ENCODE peak calls at places on chromosomes 2 and 18, in nine cellular contexts. D is adrenal gland, K is neural progenitor cell, X is transverse colon, I is GM23338, C is ovary, O is suprapubic skin, H is psoas muscle, P is left ventricle myocardium inferior. N is an unnamed sample. For H3K36me3, the result is how much of the 10 kb centered on the place peaks cover.

GRCh38 chr2:192978317-192978874 is 783.7 kb upstream of the TMEFF2 start:
- DNase-seq in D (no peak), K (no peak), X (no peak), I (no peak), C (no peak), O (no peak), H (no peak), P (no peak), N (no peak)

GRCh38 chr2:15845737-15846405 is 94.5 kb upstream of the MYCN start:
- DNase-seq in D (no peak), K (no peak), X (no peak), I (no peak), C (no peak), O (no peak), H (no peak), P (no peak), N (no peak)

GRCh38 chr2:67652679-67653078 is 255.5 kb downstream of the ETAA1 start:
- DNase-seq in D (no peak), K (no peak), X (no peak), I (no peak), C (no peak), O (no peak), H (no peak), P (no peak), N (no peak)

GRCh38 chr18:54358495-54358793 is 738 bp downstream of the C18orf54 start:
- DNase-seq in D (no peak), K (no peak), X (no peak), I (no peak), C (no peak), O (no peak), H (no peak), P (peak), N (no peak)

GRCh38 chr2:119730598-119731278 is 29.0 kb upstream of the PTPN4 start:
- DNase-seq in D (no peak), K (no peak), X (no peak), I (no peak), C (no peak), O (no peak), H (no peak), P (no peak), N (peak)

GRCh38 chr18:79366177-79367094 is 29.3 kb upstream of the NFATC1 start:
- DNase-seq in D (no peak), K (no peak), X (no peak), I (no peak), C (no peak), O (no peak), H (no peak), P (no peak), N (no peak)

GRCh38 chr18:43664487-43665008 is 387.3 kb upstream of the SYT4 start:
- DNase-seq in D (no peak), K (no peak), X (no peak), I (no peak), C (no peak), O (no peak), H (no peak), P (no peak), N (no peak)

GRCh38 chr18:63887424-63887823 is at the start of gene SERPINB2:
- DNase-seq in D (no peak), K (no peak), X (no peak), I (no peak), C (no peak), O (no peak), H (no peak), P (no peak), N (no peak)

GRCh38 chr2:69138247-69138754 is 125.3 kb downstream of the ANTXR1 start:
- DNase-seq in D (no peak), K (no peak), X (no peak), I (peak), C (no peak), O (no peak), H (no peak), P (no peak), N (no peak)

GRCh38 chr2:27255660-27256059 is 7.2 kb downstream of the SLC30A3 start:
- DNase-seq in D (no peak), K (no peak), X (no peak), I (no peak), C (no peak), O (no peak), H (no peak), P (no peak), N (no peak)

GRCh38 chr2:67824196-67824595 is 238.6 kb downstream of the C1D start:
- DNase-seq in D (no peak), K (no peak), X (no peak), I (no peak), C (no peak), O (no peak), H (no peak), P (no peak), N (no peak)

GRCh38 chr2:179692610-179693009 is 168.8 kb downstream of the ZNF385B start:
- DNase-seq in D (no peak), K (no peak), X (no peak), I (peak), C (no peak), O (no peak), H (no peak), P (no peak), N (no peak)

GRCh38 chr2:197497301-197497700 is 2.3 kb downstream of the HSPD1 start:
- DNase-seq in D (no peak), K (no peak), X (no peak), I (no peak), C (no peak), O (no peak), H (no peak), P (no peak), N (no peak)
- H3K27ac ChIP-seq in D (peak), K (no peak), X (no peak), I (peak), C (no peak), O (no peak), H (no peak), P (no peak), N (no peak)

DNA sequence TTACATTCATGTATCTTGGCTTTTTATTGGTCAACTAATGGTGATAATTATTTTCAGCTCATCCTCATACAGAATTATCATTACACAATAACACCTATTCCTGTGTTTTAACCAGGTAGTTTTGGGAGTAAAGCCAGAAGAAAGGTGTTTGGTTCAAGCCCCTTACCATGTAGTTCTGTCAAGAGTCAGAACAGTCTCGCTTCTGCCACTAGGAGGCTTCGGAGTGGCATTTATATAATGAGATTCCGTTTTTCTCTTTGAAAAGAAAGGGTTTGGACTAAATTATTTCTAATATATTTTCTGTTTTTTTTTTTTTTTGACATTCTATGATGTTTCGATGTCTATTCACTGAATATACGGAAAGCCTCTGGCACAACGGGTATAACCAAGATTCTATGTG is 217.8 kb downstream of the CDH7 start:
- DNase-seq in D (no peak), K (peak), X (no peak), I (peak), C (no peak), O (no peak), H (no peak), P (no peak), N (no peak)
- TF ChIP-seq CTCF in D (no peak), K (peak), X (no peak), I (peak), C (no peak), O (no peak), H (no peak), P (peak), N (no peak)

GRCh38 chr2:233848276-233848675 is 6.1 kb downstream of the HJURP start:
- DNase-seq in D (no peak), K (no peak), X (no peak), I (no peak), C (no peak), O (no peak), H (no peak), P (no peak), N (peak)

GRCh38 chr2:233849607-233850271 is 4.6 kb downstream of the HJURP start:
- DNase-seq in D (no peak), K (no peak), X (no peak), I (no peak), C (no peak), O (no peak), H (no peak), P (no peak), N (no peak)

GRCh38 chr2:233852056-233852455 is 2.3 kb downstream of the HJURP start:
- DNase-seq in D (no peak), K (no peak), X (no peak), I (no peak), C (no peak), O (no peak), H (no peak), P (no peak), N (no peak)

GRCh38 chr2:233851169-233851568 is 3.2 kb downstream of the HJURP start:
- DNase-seq in D (no peak), K (no peak), X (no peak), I (no peak), C (no peak), O (no peak), H (no peak), P (no peak), N (no peak)

GRCh38 chr2:233850745-233851144 is 3.6 kb downstream of the HJURP start:
- DNase-seq in D (no peak), K (no peak), X (no peak), I (no peak), C (no peak), O (no peak), H (no peak), P (no peak), N (no peak)
- H3K36me3 ChIP-seq in D (under half), K (under half), X (under half), I (half or more), C (under half), O (under half), H (under half), P (under half), N (under half)

DNA sequence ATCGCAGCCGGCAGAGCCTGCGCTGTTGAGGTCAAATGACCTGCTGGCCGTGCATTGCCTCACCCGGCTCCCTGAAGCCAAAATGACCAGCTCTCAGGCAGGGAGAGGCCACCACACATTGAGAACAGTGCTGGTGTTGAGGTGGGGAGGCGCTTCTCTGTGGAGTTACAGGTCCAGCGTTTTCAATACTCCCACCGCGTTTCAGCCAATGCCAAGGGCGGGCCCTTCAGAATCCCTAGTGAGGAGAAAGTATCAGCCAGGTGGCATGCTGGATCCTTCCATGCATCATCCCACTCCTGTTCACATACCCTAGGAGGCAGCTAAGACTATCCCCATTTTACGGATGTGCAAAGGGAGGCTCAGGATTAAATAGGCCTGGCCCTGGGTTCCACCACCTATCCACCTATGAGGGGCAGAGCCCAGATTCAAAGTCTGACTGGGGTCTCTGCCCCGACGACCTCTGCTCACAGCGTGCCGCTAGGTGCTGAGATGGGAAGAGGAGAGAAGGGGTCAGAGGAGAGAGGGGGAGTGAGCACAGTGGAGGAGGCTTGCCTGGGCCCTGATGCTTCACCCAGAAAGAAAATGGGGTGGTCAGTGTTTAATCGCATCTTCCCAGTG is 137.6 kb upstream of the ID2 start:
- DNase-seq in D (no peak), K (no peak), X (no peak), I (no peak), C (no peak), O (no peak), H (no peak), P (no peak), N (no peak)
- H3K27ac ChIP-seq in D (peak), K (no peak), X (peak), I (no peak), C (no peak), O (peak), H (no peak), P (peak), N (peak)

GRCh38 chr2:115163572-115163971 is 721.1 kb downstream of the DPP10 start:
- DNase-seq in D (no peak), K (no peak), X (no peak), I (peak), C (no peak), O (no peak), H (no peak), P (no peak), N (no peak)
- TF ChIP-seq CTCF in D (no peak), K (no peak), X (no peak), I (peak), C (no peak), O (no peak), H (no peak), P (no peak), N (no peak)

DNA sequence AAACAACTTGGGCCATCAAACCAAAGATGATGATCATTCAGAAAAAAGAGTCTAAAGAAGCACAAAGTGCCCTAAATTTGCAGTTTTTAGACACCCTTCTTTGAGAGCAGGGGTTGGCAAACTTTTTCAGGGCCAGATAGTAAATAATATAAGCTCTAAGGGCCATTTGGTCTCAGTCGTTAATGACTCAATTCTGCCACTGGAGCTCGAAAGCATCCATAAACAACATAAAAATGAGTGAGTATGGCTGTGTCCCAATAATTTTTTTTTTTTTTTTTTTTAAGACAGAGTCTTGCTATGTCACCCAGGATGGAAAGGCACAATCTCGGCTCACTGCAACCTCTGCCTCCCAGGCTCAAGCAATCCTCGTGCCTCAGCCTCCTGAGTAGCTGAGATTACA is 152.3 kb downstream of the DTNB start:
- DNase-seq in D (no peak), K (no peak), X (no peak), I (no peak), C (no peak), O (no peak), H (no peak), P (no peak), N (no peak)
- H3K36me3 ChIP-seq in D (under half), K (under half), X (under half), I (under half), C (under half), O (under half), H (under half), P (under half), N (under half)

GRCh38 chr2:226660524-226660923 is 139.1 kb downstream of the IRS1 start:
- DNase-seq in D (peak), K (no peak), X (peak), I (no peak), C (peak), O (peak), H (peak), P (peak), N (peak)

GRCh38 chr2:226658555-226658954 is 141.1 kb downstream of the IRS1 start:
- DNase-seq in D (no peak), K (no peak), X (no peak), I (no peak), C (no peak), O (no peak), H (no peak), P (no peak), N (no peak)

GRCh38 chr2:226657340-226658053 is 142.1 kb downstream of the IRS1 start:
- DNase-seq in D (no peak), K (no peak), X (no peak), I (no peak), C (no peak), O (no peak), H (no peak), P (no peak), N (no peak)

GRCh38 chr2:226660124-226660523 is 139.5 kb downstream of the IRS1 start:
- DNase-seq in D (no peak), K (no peak), X (no peak), I (no peak), C (no peak), O (no peak), H (no peak), P (no peak), N (no peak)

DNA sequence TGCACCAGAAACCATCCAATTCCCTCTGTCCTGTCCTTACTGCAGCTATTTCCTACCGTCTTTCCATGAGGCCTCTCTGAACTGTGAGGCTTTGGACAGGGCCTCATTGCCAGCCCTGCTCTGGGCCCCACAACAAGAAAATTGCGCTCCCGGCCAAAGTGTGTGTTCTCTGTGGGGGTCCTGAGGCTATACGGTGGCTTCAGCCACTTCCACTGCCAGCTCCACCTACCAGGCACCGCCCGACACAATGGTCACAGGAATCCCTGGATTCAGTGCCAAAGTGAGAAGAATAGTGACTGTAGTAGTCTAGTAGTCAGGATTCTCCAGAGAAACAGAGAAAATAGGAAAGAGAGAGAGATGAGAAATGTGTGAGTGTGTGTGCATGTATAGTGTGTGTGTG is 140.2 kb downstream of the IRS1 start:
- DNase-seq in D (no peak), K (peak), X (no peak), I (no peak), C (no peak), O (no peak), H (no peak), P (no peak), N (no peak)
- H3K27ac ChIP-seq in D (peak), K (no peak), X (no peak), I (no peak), C (no peak), O (no peak), H (peak), P (peak), N (no peak)

N was measured in lung.